ENCODE peak calls at places on chromosomes 12 and 14, in six cellular contexts. S, I, H, C, Q and W are unnamed samples.

GRCh38 chr12:53575502-53576264 is 50.5 kb downstream of the ATF7 start:
- DNase-seq in Q (no peak), S (no peak), H (no peak), I (no peak), C (no peak), W (peak)

GRCh38 chr12:5503774-5504173 is 71.9 kb downstream of the NTF3 start:
- DNase-seq in H (no peak), C (no peak), I (no peak), S (no peak), Q (no peak), W (peak)

GRCh38 chr12:34107016-34107415 is 84.7 kb downstream of the ALG10 start:
- DNase-seq in Q (no peak), S (no peak), C (no peak), H (no peak), I (no peak), W (no peak)

GRCh38 chr12:6775775-6776174 is 3.5 kb downstream of the LAG3 start:
- DNase-seq in C (no peak), H (no peak), I (no peak), S (no peak), Q (no peak), W (no peak)

GRCh38 chr14:61662437-61663311 is 32.6 kb upstream of the HIF1A start:
- DNase-seq in I (peak), Q (peak), C (peak), H (peak), S (peak), W (peak)

GRCh38 chr12:130650131-130650530 is 66.0 kb downstream of the RIMBP2 start:
- DNase-seq in H (no peak), S (no peak), I (no peak), C (peak), Q (no peak), W (no peak)

GRCh38 chr14:55386037-55386798 is 25.4 kb downstream of the ATG14 start:
- DNase-seq in C (no peak), Q (no peak), S (no peak), I (peak), H (no peak), W (no peak)

GRCh38 chr14:94180655-94181271 is 6.6 kb downstream of the PPP4R4 start:
- DNase-seq in H (peak), C (peak), I (peak), S (peak), Q (peak), W (peak)

GRCh38 chr12:60501124-60501729 is 905.4 kb downstream of the SLC16A7 start:
- DNase-seq in S (peak), Q (no peak), C (no peak), I (peak), H (peak), W (peak)

GRCh38 chr12:53097207-53097563 is 282 bp upstream of the IGFBP6 start:
- DNase-seq in H (no peak), I (no peak), C (peak), Q (no peak), S (peak), W (no peak)

GRCh38 chr14:93240678-93241000 is 33.6 kb downstream of the UBR7 start:
- DNase-seq in Q (no peak), I (no peak), S (no peak), H (no peak), C (no peak), W (no peak)

GRCh38 chr12:123043536-123044001 is 63.1 kb downstream of the ARL6IP4 start:
- DNase-seq in C (peak), H (peak), I (peak), Q (peak), S (peak), W (peak)

DNA sequence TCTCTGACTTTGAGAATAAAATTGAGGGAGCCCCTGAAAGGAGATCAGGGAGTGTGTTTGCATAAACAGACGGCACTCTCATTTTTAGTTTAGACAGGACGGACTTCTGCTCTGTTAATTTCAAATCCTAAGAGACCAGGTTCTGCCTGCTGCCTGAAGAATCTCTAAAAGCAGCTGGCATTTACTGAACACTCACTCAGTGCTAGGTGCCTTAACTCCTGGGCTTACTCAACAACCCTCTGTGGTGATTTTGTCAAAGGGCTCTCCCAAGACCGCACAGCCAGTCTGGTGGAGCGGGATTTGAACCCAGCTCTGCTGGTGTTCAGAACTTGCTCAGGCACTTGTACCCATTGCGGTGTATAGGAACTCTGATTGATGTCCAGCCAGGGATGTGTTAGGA is 2.2 kb downstream of the ORAI1 start:
- DNase-seq in I (no peak), C (peak), S (no peak), Q (no peak), H (no peak), W (no peak)
- H3K4me3 ChIP-seq in I (no peak), C (no peak), S (peak), Q (peak), H (no peak), W (no peak)

DNA sequence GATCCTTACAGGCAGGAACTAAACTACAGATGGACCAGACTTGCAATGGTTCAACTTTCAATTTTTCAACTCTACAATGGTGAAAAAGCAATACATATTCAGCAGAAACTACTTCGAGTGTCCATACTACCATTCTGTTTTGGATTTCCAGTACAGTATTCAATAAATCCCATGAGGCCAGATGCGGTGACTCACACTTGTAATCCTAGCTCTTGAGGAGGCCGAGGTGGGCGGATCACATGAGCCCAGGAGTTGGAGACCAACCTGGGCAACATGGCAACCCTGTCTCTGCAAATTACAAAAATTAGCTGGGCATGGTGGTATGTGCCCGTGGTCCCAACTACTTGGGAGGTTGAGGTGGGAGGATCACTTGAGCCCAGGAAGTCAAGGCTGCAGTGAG is 336.1 kb downstream of the MED13L start:
- DNase-seq in I (no peak), Q (no peak), S (no peak), H (no peak), C (no peak), W (no peak)
- TF ChIP-seq EZH2phosphoT487 in I (no peak), Q (no peak), S (no peak), H (no peak), C (no peak), W (no peak)

GRCh38 chr12:92945659-92946220 is 16.6 kb upstream of the EEA1 start:
- DNase-seq in I (no peak), H (no peak), Q (no peak), C (no peak), S (no peak), W (peak)

GRCh38 chr12:92943482-92944250 is 14.6 kb upstream of the EEA1 start:
- DNase-seq in H (peak), Q (no peak), S (peak), I (peak), C (no peak), W (no peak)

GRCh38 chr12:92938623-92939022 is 9.5 kb upstream of the EEA1 start:
- DNase-seq in C (no peak), Q (no peak), S (no peak), I (no peak), H (no peak), W (no peak)

GRCh38 chr12:92947589-92948215 is 18.6 kb upstream of the EEA1 start:
- DNase-seq in H (no peak), C (no peak), S (no peak), Q (no peak), I (no peak), W (no peak)

DNA sequence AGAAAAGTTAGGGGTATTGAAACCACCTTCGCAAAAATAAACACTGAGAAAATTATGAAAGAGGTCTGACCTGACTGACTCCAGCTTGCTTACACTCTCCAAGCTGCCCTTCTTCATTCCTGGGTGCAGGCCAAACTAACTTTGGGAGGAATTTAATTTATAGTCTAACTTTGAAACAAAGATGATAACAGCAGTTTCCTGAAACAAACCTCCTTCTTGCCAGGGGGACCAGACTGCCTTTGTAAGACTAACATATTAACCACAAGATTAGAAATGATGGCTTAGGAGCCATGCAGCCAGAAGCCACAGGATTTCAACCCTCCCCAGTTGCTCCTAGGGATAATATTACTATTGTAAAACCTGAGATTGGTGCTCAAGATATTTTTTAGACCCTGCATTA is 13.8 kb upstream of the EEA1 start:
- DNase-seq in H (no peak), I (no peak), Q (no peak), C (no peak), S (no peak), W (no peak)
- H3K4me3 ChIP-seq in H (no peak), I (no peak), Q (no peak), C (no peak), S (no peak), W (no peak)

DNA sequence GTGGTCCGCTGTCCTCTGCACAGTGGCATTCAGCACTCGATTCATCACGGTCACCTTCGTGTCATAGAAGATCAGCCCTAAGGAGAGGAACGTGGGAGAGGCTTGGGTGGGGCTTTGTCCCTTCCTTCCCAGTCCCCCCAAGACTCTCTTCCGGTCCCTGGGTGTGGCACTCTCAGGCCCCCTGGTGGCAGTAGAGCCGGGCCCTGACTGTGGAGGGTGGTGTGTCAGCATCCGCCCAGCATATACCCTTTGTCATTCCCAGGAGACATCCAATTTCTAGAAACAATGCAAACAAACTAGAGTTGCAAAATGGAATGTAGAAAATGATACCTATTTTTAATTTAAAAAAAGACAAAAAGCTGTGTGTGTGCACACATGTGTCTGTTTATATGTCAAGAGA is 45.0 kb downstream of the TRAFD1 start:
- DNase-seq in S (peak), H (no peak), C (peak), Q (no peak), I (peak), W (no peak)
- TF ChIP-seq EZH2phosphoT487 in S (no peak), H (no peak), C (no peak), Q (no peak), I (no peak), W (no peak)

GRCh38 chr12:106141003-106141402 is 2.2 kb upstream of the NUAK1 start:
- DNase-seq in C (no peak), S (no peak), H (no peak), I (no peak), Q (no peak), W (no peak)

GRCh38 chr12:106140223-106140986 is 1.7 kb upstream of the NUAK1 start:
- DNase-seq in Q (no peak), I (peak), H (no peak), C (no peak), S (no peak), W (peak)

GRCh38 chr12:106141452-106141851 is 2.7 kb upstream of the NUAK1 start:
- DNase-seq in S (no peak), Q (no peak), C (no peak), H (no peak), I (no peak), W (no peak)

GRCh38 chr12:106144847-106145246 is 6.1 kb upstream of the NUAK1 start:
- DNase-seq in Q (no peak), C (no peak), H (peak), S (no peak), I (no peak), W (no peak)

DNA sequence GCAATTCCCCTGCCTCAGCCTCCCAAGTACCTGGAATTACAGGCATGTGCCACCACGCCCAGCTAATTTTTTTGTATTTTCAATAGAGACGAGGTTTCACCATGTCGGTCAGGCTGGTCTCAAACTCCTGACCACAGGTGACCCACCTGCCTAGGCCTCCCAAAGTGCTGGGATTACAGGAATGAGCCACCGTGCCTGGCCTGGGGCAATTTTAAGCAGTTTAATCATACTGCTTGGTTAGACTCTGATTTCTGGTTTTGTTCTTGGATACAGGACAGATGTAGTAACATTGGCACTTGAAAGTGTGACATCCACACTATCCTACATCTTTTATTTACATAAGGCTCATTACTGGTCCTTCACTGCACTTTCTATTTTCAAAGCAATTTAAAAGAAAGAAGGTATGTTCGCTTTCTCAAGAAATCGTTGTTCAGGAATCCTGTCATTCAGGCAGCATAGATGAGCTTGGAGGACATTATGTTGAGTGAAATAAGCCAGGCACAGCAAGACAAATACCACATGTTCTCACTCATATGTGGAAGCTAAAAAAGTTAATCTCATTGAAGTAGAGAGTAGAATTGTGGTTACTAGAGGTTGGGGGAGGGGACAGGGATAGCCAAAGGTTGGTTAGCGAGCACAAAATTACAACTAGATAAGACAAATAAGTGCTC is 4.0 kb upstream of the NUAK1 start:
- DNase-seq in Q (no peak), S (no peak), C (no peak), I (no peak), H (no peak), W (no peak)
- H3K4me3 ChIP-seq in Q (no peak), S (no peak), C (no peak), I (no peak), H (no peak), W (no peak)

GRCh38 chr12:77118696-77119095 is 53.3 kb upstream of the E2F7 start:
- DNase-seq in Q (no peak), H (no peak), C (no peak), I (no peak), S (no peak), W (no peak)

GRCh38 chr12:77122661-77123060 is 57.3 kb upstream of the E2F7 start:
- DNase-seq in S (no peak), C (no peak), I (no peak), Q (no peak), H (no peak), W (no peak)

GRCh38 chr12:77122236-77122635 is 56.9 kb upstream of the E2F7 start:
- DNase-seq in H (no peak), Q (peak), C (no peak), S (no peak), I (no peak), W (peak)

GRCh38 chr12:77120695-77121094 is 55.3 kb upstream of the E2F7 start:
- DNase-seq in H (no peak), C (no peak), Q (no peak), I (no peak), S (no peak), W (no peak)

DNA sequence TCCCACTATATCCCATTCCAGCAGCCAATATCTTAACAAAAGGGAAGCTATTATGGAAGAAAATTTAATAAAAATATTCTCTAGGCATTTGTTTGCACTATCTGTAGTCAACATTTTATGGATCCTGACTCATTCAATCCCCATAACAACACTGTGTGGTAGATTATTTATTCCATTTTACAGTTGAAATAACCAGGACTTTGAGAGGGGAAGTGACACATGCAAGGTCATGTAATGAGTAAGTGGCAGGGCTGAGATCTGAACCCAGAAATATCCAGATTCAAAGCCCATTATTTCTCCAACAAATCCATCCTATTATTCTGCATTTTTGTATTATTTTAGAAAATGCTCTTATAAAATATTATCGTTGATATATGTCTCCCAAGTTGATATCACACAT is 54.8 kb upstream of the E2F7 start:
- DNase-seq in I (no peak), C (no peak), Q (peak), S (no peak), H (no peak), W (no peak)
- TF ChIP-seq EZH2phosphoT487 in I (no peak), C (no peak), Q (no peak), S (no peak), H (no peak), W (no peak)

GRCh38 chr14:75661499-75661814 is 411 bp downstream of the TTLL5 start:
- DNase-seq in H (no peak), S (no peak), Q (no peak), I (no peak), C (no peak), W (no peak)

GRCh38 chr14:75658957-75659356 is 1.7 kb downstream of the ERG28 start:
- DNase-seq in I (no peak), Q (no peak), H (no peak), C (no peak), S (no peak), W (no peak)

GRCh38 chr14:75660238-75660629 is 442 bp downstream of the ERG28 start:
- DNase-seq in C (no peak), I (no peak), Q (no peak), H (no peak), S (no peak), W (no peak)

GRCh38 chr14:75662966-75663365 is 1.9 kb downstream of the TTLL5 start:
- DNase-seq in H (no peak), C (no peak), I (no peak), Q (no peak), S (no peak), W (no peak)

DNA sequence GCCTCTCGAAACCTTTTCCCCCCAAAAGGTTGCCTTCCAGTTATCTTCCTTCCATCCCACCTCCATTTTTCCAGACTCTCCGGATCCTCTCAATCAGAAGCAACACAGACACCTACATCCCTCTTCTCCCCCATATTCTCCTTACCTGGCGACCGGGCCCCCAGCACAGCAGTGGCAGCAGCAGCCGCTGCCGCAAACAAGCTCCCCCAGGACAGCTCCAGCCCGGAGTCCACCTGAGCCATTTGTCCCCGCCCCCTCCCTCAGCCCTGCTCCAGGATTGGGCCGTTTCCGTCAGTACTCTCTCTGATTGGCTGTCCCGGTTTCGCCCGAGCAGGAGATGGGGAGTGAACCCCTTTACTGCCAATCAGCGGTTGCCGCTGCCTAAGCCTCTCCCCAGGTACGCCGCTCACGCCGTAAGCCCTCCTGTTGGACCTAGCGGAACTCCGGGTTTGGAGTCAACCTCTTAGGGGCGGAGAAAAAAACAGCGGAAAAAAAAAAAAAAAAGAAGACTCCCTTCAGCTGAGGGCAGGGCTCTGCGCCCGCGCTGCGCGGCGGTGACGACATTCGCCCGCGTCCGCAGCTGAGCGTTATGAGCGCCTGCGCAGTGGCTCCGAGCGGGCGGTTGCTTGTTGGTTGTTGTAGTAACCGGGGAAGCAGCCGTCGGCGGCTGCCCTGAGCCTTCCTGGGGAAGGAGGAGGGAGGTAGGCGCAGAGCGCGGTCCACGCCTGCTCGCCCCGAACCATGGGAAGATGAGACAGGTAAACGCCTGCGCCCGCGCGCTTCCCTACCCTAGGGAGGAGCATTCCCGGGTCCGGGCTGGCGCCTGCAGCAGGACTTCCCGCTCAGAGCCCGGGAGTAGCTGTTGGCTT is at the start of the genes ERG28 and TTLL5:
- DNase-seq in C (peak), Q (peak), H (peak), S (peak), I (peak), W (peak)
- H3K4me3 ChIP-seq in C (peak), Q (peak), H (peak), S (peak), I (peak), W (peak)